ENCODE peak calls at places on chromosomes 5 and 9, in eight cellular contexts. N is fibroblast of mammary gland, I is PC-3, L is left ventricle myocardium inferior, A is psoas muscle, Q is transverse colon, U is Calu3, D is IMR-90. S is an unnamed sample.

GRCh38 chr9:31140316-31140715 is 1244.1 kb upstream of the ACO1 start:
- DNase-seq in D (no peak), A (no peak), L (no peak), U (no peak), I (peak), Q (no peak), N (peak), S (no peak)

GRCh38 chr9:113568081-113568435 is 104.5 kb downstream of the RGS3 start:
- DNase-seq in U (no peak), I (no peak), L (no peak), A (no peak), Q (no peak), N (no peak), D (no peak), S (no peak)

GRCh38 chr5:100900142-100900795 is 2.8 kb downstream of the ST8SIA4 start:
- DNase-seq in I (peak), D (no peak), U (no peak), Q (peak), L (peak), A (peak), N (peak), S (peak)

GRCh38 chr5:13359326-13359725 is 585.2 kb downstream of the DNAH5 start:
- DNase-seq in A (no peak), Q (no peak), I (peak), N (peak), L (no peak), U (no peak), D (peak), S (no peak)

GRCh38 chr5:113182658-113183344 is 206.2 kb downstream of the DCP2 start:
- DNase-seq in L (no peak), I (no peak), U (no peak), N (no peak), A (no peak), Q (no peak), D (no peak), S (no peak)

GRCh38 chr9:96858018-96858573 is 3.8 kb upstream of the ZNF782 start:
- DNase-seq in I (peak), N (no peak), Q (no peak), D (peak), A (no peak), L (no peak), U (no peak), S (no peak)

GRCh38 chr5:44663991-44664710 is 144.6 kb upstream of the MRPS30 start:
- DNase-seq in U (no peak), Q (no peak), A (no peak), N (no peak), L (no peak), I (no peak), D (no peak), S (no peak)

GRCh38 chr9:16396389-16396788 is 474.1 kb downstream of the BNC2 start:
- DNase-seq in L (no peak), U (no peak), D (peak), Q (no peak), I (no peak), A (no peak), N (peak), S (no peak)

GRCh38 chr5:61467766-61468482 is 135.9 kb downstream of the ZSWIM6 start:
- DNase-seq in L (no peak), A (no peak), U (no peak), N (peak), Q (no peak), I (peak), D (peak), S (no peak)

GRCh38 chr5:172187118-172188032 is 649 bp downstream of the STK10 start:
- DNase-seq in Q (peak), I (peak), U (peak), N (peak), D (peak), A (peak), L (peak), S (peak)

GRCh38 chr9:121026768-121027167 is 23.3 kb downstream of the C5 start:
- DNase-seq in N (no peak), A (no peak), Q (no peak), I (peak), U (no peak), D (no peak), L (no peak), S (peak)

GRCh38 chr5:9344751-9345240 is 201.1 kb downstream of the SEMA5A start:
- DNase-seq in I (no peak), D (no peak), N (no peak), U (no peak), A (no peak), L (no peak), Q (no peak), S (no peak)

GRCh38 chr5:163424836-163425235 is 12.6 kb upstream of the CCNG1 start:
- DNase-seq in L (no peak), D (no peak), Q (no peak), U (no peak), N (no peak), I (no peak), A (no peak), S (no peak)

GRCh38 chr5:89996892-89997291 is 412.7 kb downstream of the CETN3 start:
- DNase-seq in U (no peak), D (no peak), N (no peak), I (no peak), L (no peak), A (no peak), Q (no peak), S (no peak)

GRCh38 chr9:131432597-131433301 is 38.9 kb downstream of the PRRC2B start:
- DNase-seq in A (no peak), D (peak), I (no peak), N (peak), Q (no peak), L (no peak), U (no peak), S (no peak)

GRCh38 chr5:77145666-77146065 is 58.6 kb upstream of the ZBED3 start:
- DNase-seq in I (peak), U (no peak), A (no peak), D (peak), L (no peak), Q (no peak), N (peak), S (no peak)

GRCh38 chr5:4802044-4802443 is 338.1 kb upstream of the ADAMTS16 start:
- DNase-seq in A (no peak), U (no peak), I (no peak), L (no peak), N (no peak), Q (no peak), D (no peak), S (no peak)

GRCh38 chr5:148739524-148739923 is 85.2 kb upstream of the HTR4 start:
- DNase-seq in D (peak), U (peak), L (no peak), Q (no peak), N (peak), A (no peak), I (no peak), S (no peak)

GRCh38 chr9:23941051-23941450 is 115.0 kb upstream of the ELAVL2 start:
- DNase-seq in I (no peak), N (no peak), L (no peak), U (no peak), A (no peak), D (no peak), Q (no peak), S (no peak)

GRCh38 chr9:116279230-116279629 is 125.6 kb downstream of the PAPPA start:
- DNase-seq in D (no peak), I (no peak), N (no peak), A (no peak), U (no peak), Q (no peak), L (no peak), S (no peak)

GRCh38 chr5:29899583-29899982 is 1293.9 kb upstream of the CDH6 start:
- DNase-seq in L (no peak), D (no peak), I (no peak), A (no peak), U (no peak), N (no peak), Q (no peak), S (no peak)

GRCh38 chr9:95190413-95190812 is 127.1 kb downstream of the FANCC start:
- DNase-seq in U (no peak), A (no peak), L (no peak), D (no peak), N (no peak), Q (no peak), I (no peak), S (no peak)

GRCh38 chr5:90000351-90000750 is 409.2 kb downstream of the CETN3 start:
- DNase-seq in D (no peak), U (no peak), Q (peak), L (no peak), A (no peak), I (no peak), N (no peak), S (no peak)

GRCh38 chr9:138112791-138113600 is 235.4 kb downstream of the CACNA1B start:
- DNase-seq in I (no peak), U (no peak), L (no peak), D (no peak), N (no peak), A (no peak), Q (no peak), S (no peak)

GRCh38 chr9:90449213-90449925 is 193.3 kb downstream of the DIRAS2 start:
- DNase-seq in U (no peak), L (no peak), A (no peak), Q (no peak), I (no peak), D (no peak), N (no peak), S (no peak)

GRCh38 chr5:34622046-34622435 is 34.1 kb upstream of the RAI14 start:
- DNase-seq in D (peak), N (no peak), Q (no peak), A (no peak), U (no peak), I (no peak), L (no peak), S (no peak)

GRCh38 chr5:89120719-89121118 is 237.7 kb upstream of the MEF2C start:
- DNase-seq in D (no peak), Q (peak), U (no peak), L (no peak), N (peak), I (no peak), A (no peak), S (no peak)

GRCh38 chr9:136056546-136057235 is 38.4 kb downstream of the NACC2 start:
- DNase-seq in N (no peak), A (no peak), Q (no peak), I (no peak), L (no peak), U (no peak), D (no peak), S (no peak)

GRCh38 chr5:66041612-66042011 is 102.5 kb upstream of the SREK1 start:
- DNase-seq in I (no peak), U (no peak), A (no peak), Q (no peak), D (peak), N (no peak), L (no peak), S (no peak)

GRCh38 chr5:181037365-181037861 is 2.7 kb upstream of the BTNL9 start:
- DNase-seq in N (no peak), L (no peak), I (no peak), D (no peak), Q (no peak), A (no peak), U (no peak), S (no peak)

GRCh38 chr9:130939405-130939941 is 426 bp upstream of the FIBCD1 start:
- DNase-seq in Q (no peak), N (no peak), A (no peak), D (peak), L (no peak), U (no peak), I (peak), S (no peak)

GRCh38 chr9:5392285-5392684 is 45.4 kb downstream of the PLGRKT start:
- DNase-seq in U (no peak), I (no peak), Q (no peak), D (peak), L (no peak), A (no peak), N (no peak), S (no peak)

GRCh38 chr9:11356101-11356500 is 743.3 kb upstream of the PTPRD start:
- DNase-seq in D (no peak), U (no peak), N (no peak), L (no peak), Q (no peak), A (no peak), I (peak), S (no peak)

GRCh38 chr9:105447814-105448812 is at the start of gene FSD1L:
- DNase-seq in D (peak), A (peak), U (peak), N (peak), I (peak), L (peak), Q (peak), S (peak)
- TF ChIP-seq CTCF in D (peak), A (peak), U (no peak), N (no peak), I (peak), L (peak), Q (peak), S (no peak)

GRCh38 chr9:71783120-71783523 is 14.8 kb upstream of the CEMIP2 start:
- DNase-seq in D (peak), L (no peak), I (peak), A (no peak), Q (peak), N (no peak), U (peak), S (peak)
- TF ChIP-seq CTCF in D (no peak), L (no peak), I (no peak), A (no peak), Q (no peak), N (no peak), U (no peak), S (no peak)

DNA sequence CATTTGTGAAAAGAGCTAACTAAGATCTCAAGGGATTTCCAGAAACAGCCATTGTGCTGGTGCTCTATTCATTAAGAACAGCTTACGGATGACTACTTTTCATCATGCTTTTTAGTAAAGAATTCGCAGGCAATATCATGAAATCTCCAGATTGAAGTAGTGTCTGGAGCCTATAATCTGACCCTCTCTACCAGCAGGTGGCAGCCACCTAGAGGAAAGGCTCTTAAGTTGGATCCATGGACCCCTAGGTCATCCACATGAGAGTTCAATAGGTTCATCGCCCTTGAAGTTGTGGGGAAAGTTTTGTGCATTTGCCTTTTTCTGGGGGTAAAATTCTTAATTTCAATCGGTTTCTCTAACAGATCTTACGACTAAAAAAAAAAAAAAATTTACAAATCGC is 82.3 kb downstream of the SLC1A3 start:
- DNase-seq in D (peak), L (no peak), A (no peak), Q (no peak), N (peak), U (peak), I (peak), S (peak)
- TF ChIP-seq CTCF in D (no peak), L (peak), A (no peak), Q (no peak), N (peak), U (peak), I (peak), S (peak)

GRCh38 chr5:151058891-151059611 is 21.8 kb downstream of the TNIP1 start:
- DNase-seq in D (no peak), A (no peak), N (no peak), L (no peak), Q (no peak), U (no peak), I (no peak), S (no peak)
- TF ChIP-seq CTCF in D (no peak), A (no peak), N (no peak), L (peak), Q (no peak), U (no peak), I (no peak), S (no peak)

GRCh38 chr9:127194881-127195713 is 69.5 kb upstream of the GARNL3 start:
- DNase-seq in A (no peak), I (peak), L (peak), N (no peak), Q (no peak), D (peak), U (no peak), S (no peak)
- TF ChIP-seq CTCF in A (peak), I (peak), L (no peak), N (no peak), Q (no peak), D (no peak), U (no peak), S (peak)

DNA sequence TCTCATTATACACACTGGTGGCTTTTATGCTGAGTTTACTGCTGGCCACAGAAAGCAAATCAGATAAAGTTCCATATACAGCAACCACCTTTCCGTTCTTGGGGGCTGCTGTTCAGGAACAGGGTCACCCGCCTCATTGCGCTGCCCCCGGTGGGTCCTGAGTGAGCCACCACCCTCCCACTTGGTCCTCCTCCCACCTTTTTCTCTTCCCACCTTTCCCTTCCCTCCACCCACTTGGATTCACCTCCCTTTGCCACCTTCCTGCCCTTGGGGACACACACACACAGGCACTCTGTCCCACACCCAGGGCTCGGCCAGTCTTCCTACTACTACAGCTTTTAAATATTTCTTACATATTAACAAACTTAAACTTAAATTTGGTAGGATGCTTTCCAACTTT is 127.6 kb downstream of the WDR70 start:
- DNase-seq in L (no peak), D (no peak), N (no peak), A (no peak), I (no peak), U (no peak), Q (no peak), S (no peak)
- TF ChIP-seq CTCF in L (no peak), D (no peak), N (no peak), A (no peak), I (no peak), U (no peak), Q (no peak), S (no peak)

GRCh38 chr5:124909734-124910133 is 163.3 kb upstream of the ZNF608 start:
- DNase-seq in N (no peak), L (no peak), I (no peak), A (no peak), U (no peak), D (no peak), Q (no peak), S (no peak)
- TF ChIP-seq CTCF in N (no peak), L (no peak), I (no peak), A (no peak), U (no peak), D (no peak), Q (no peak), S (no peak)

GRCh38 chr9:36486454-36486932 is 86.2 kb upstream of the MELK start:
- DNase-seq in I (no peak), N (peak), D (peak), L (no peak), A (no peak), Q (peak), U (no peak), S (no peak)

GRCh38 chr9:36486933-36487481 is 85.7 kb upstream of the MELK start:
- DNase-seq in Q (peak), N (no peak), I (no peak), L (peak), A (peak), D (no peak), U (peak), S (peak)

GRCh38 chr9:36489453-36489852 is 83.2 kb upstream of the MELK start:
- DNase-seq in N (no peak), U (no peak), A (no peak), I (no peak), D (no peak), L (no peak), Q (no peak), S (no peak)

GRCh38 chr9:36488322-36488838 is 84.3 kb upstream of the MELK start:
- DNase-seq in N (no peak), A (no peak), D (no peak), L (no peak), U (no peak), Q (no peak), I (no peak), S (no peak)

DNA sequence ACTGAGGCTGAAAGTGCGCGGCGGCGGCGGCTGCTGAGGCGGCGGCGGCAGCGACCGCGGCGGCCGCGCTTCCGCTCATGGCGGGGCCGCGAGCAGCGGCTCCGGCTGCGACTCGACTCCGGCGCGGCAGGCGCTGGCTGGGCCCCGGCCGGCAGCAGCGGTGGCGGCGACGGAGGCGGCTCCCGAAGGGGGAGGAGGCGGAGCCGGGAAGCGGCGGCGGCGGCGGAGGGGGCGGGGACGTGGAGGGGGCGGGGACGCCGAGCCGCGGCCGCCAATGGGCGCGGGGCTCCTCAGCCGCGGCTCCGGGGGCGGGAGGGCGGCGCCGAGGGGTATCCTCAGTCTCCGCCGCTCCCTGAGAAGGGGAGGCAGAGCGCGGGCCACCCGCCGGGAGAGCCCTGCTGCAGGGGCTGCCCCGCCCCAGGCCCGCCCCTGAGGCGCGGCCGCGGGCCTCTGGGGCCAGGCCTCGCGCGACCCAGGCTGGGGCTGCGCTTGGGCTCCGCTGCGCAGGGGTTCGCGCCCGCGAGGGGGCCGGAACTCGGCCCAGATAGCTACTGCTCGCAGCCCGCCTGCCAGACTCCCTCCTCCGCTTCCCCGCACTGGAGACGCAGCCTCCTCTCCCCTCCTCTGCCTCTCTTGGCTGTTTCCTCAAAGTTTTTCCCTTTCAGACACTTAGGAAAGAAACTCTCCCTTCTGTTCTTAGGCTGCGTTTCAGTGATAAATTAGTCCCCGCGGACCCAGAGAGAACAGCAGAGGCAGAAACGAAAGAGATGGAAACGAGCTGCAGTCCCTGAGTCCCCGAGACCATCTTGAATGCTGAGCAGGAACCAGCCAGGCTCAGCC is 85.0 kb upstream of the MELK start:
- DNase-seq in U (peak), N (peak), D (peak), L (peak), I (peak), Q (peak), A (peak), S (peak)
- TF ChIP-seq CTCF in U (no peak), N (no peak), D (no peak), L (peak), I (no peak), Q (no peak), A (peak), S (peak)

DNA sequence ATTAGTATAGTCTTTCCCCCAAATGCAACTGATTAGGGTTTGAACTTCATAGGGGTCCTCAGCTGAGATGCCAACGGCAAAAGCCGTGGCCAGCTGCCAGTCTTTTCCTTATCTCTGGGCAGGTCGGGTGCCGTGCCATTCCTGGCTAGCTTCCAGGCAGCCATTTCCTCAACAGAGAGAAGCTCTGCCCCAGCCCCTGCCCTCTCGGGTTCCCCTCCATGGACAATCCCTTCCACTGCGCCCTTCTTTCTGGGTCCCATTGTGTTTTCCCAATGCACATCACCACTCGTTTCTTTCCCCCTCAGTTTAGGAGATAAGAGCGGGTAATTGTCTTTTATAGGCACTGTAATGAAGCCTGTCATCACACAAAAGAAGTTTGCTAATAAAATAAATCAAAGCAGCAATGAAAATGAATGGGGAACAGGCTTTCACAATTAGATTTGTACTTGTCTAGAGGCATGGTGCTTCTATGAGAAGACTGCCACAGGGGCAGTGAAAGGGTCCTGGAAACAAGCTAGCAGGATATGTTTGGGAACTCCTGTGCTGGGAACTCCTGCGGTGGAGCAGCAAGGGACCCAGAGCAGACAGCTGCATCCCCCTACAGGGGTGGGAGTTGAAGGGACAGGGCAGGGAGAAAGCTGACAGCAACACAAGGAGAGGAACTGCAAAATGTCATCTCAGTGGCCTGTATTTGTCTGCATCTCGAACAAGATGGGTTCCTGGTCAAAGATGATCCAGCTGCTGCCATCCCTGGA is 48.0 kb upstream of the SAP30L start:
- DNase-seq in I (no peak), D (no peak), L (no peak), N (no peak), A (no peak), U (peak), Q (peak), S (no peak)
- TF ChIP-seq CTCF in I (no peak), D (no peak), L (no peak), N (no peak), A (no peak), U (peak), Q (no peak), S (no peak)

S was measured in Peyer's patch.